ENCODE peak calls at places on chromosomes 1 and 21, in four cellular contexts. U, S, E and H are unnamed samples.
A peak's percentile ranks its signal among the peaks of the same experiment; 100 is the strongest.

GRCh38 chr1:35555601-35556477 is 1.4 kb downstream of the KIAA0319L start:
- DNase-seq in U (no peak), S (peak; percentile 82), E (peak; percentile 89), H (peak; percentile 69)

GRCh38 chr1:15799928-15800835 is 7.3 kb downstream of the UQCRHL start:
- DNase-seq in U (no peak), S (peak; percentile 65), E (peak; percentile 40), H (peak; percentile 86)

GRCh38 chr1:226722901-226723639 is 16.0 kb downstream of the ITPKB start:
- DNase-seq in U (no peak), S (no peak), E (no peak), H (no peak)

GRCh38 chr1:54608561-54609230 is 14.6 kb downstream of the FAM151A start:
- DNase-seq in U (no peak), S (no peak), E (no peak), H (no peak)

GRCh38 chr1:87213126-87213496 is 115.6 kb upstream of the LMO4 start:
- DNase-seq in U (no peak), S (no peak), E (no peak), H (no peak)

GRCh38 chr1:207034208-207034607 is 1.7 kb upstream of the C1orf116 start:
- DNase-seq in U (no peak), S (peak; percentile 26), E (no peak), H (no peak)

GRCh38 chr21:33783580-33783979 is 132.0 kb downstream of the ATP5PO start:
- DNase-seq in U (no peak), S (no peak), E (no peak), H (no peak)

GRCh38 chr1:183757061-183757460 is 47.9 kb upstream of the RGL1 start:
- DNase-seq in U (no peak), S (peak; percentile 87), E (peak; percentile 81), H (peak; percentile 92)

GRCh38 chr1:39500862-39501389 is 9.5 kb downstream of the BMP8A start:
- DNase-seq in U (no peak), S (no peak), E (no peak), H (peak; percentile 22)

GRCh38 chr1:89605692-89606091 is 27.2 kb upstream of the LRRC8C start:
- DNase-seq in U (no peak), S (peak; percentile 88), E (peak; percentile 59), H (peak; percentile 72)

GRCh38 chr21:45490049-45490731 is 52.0 kb downstream of the SLC19A1 start:
- DNase-seq in U (no peak), S (no peak), E (no peak), H (no peak)

GRCh38 chr1:26887125-26887524 is 3.0 kb downstream of the GPN2 start:
- DNase-seq in U (no peak), S (peak; percentile 48), E (peak; percentile 57), H (peak; percentile 53)

GRCh38 chr1:77316966-77317365 is 35.1 kb downstream of the AK5 start:
- DNase-seq in U (no peak), S (no peak), E (no peak), H (peak; percentile 13)

GRCh38 chr21:25898671-25899070 is 163.9 kb downstream of the GABPA start:
- DNase-seq in U (no peak), S (no peak), E (no peak), H (peak; percentile 53)

GRCh38 chr1:23718482-23718881 is 24.8 kb upstream of the ELOA start:
- DNase-seq in U (no peak), S (peak; percentile 62), E (peak; percentile 39), H (peak; percentile 64)

GRCh38 chr1:31522556-31522845 is 53.8 kb upstream of the TINAGL1 start:
- DNase-seq in U (no peak), S (no peak), E (no peak), H (no peak)

GRCh38 chr21:15978158-15978805 is 248.5 kb downstream of the USP25 start:
- DNase-seq in U (no peak), S (no peak), E (peak; percentile 41), H (peak; percentile 18)

GRCh38 chr21:43903451-43904091 is 38.5 kb downstream of the AGPAT3 start:
- DNase-seq in U (no peak), S (no peak), E (no peak), H (no peak)

GRCh38 chr1:180229483-180230415 is at the start of gene LHX4:
- DNase-seq in U (peak; percentile 73), S (peak; percentile 15), E (no peak), H (peak; percentile 38)

GRCh38 chr1:62295921-62296451 is 23.2 kb downstream of the KANK4 start:
- DNase-seq in U (no peak), S (no peak), E (peak; percentile 77), H (peak; percentile 89)

GRCh38 chr1:169107673-169108160 is 1.2 kb downstream of the ATP1B1 start:
- DNase-seq in U (no peak), S (peak; percentile 48), E (peak; percentile 58), H (peak; percentile 57)

GRCh38 chr1:94616503-94616902 is 74.9 kb upstream of the F3 start:
- DNase-seq in U (no peak), S (no peak), E (no peak), H (no peak)

GRCh38 chr1:221709854-221710253 is 32.0 kb downstream of the DUSP10 start:
- DNase-seq in U (no peak), S (no peak), E (no peak), H (no peak)

GRCh38 chr1:61887076-61887867 is 145.0 kb downstream of the PATJ start:
- DNase-seq in U (no peak), S (no peak), E (peak; percentile 8), H (no peak)

GRCh38 chr1:156571261-156571958 is 955 bp downstream of the IQGAP3 start:
- DNase-seq in U (no peak), S (peak; percentile 86), E (peak; percentile 89), H (peak; percentile 92)

GRCh38 chr1:239250353-239251035 is 135.9 kb upstream of the CHRM3 start:
- DNase-seq in U (no peak), S (no peak), E (peak; percentile 51), H (no peak)

GRCh38 chr1:228842094-228842775 is 107.0 kb downstream of the RHOU start:
- DNase-seq in U (no peak), S (peak; percentile 38), E (peak; percentile 90), H (peak; percentile 78)

GRCh38 chr1:157639800-157640199 is 41.9 kb upstream of the FCRL4 start:
- DNase-seq in U (no peak), S (no peak), E (no peak), H (no peak)

GRCh38 chr1:36911631-36912364 is 122.5 kb downstream of the GRIK3 start:
- DNase-seq in U (no peak), S (no peak), E (no peak), H (no peak)

GRCh38 chr1:154799188-154799587 is 70.9 kb downstream of the KCNN3 start:
- DNase-seq in U (no peak), S (no peak), E (no peak), H (no peak)

GRCh38 chr1:207698822-207699483 is 52.9 kb upstream of the CD46 start:
- DNase-seq in U (no peak), S (peak; percentile 64), E (peak; percentile 69), H (peak; percentile 67)

GRCh38 chr1:40783001-40783905 is at the start of gene KCNQ4:
- DNase-seq in U (peak; percentile 81), S (no peak), E (no peak), H (peak; percentile 36)

GRCh38 chr1:9494936-9495758 is 44.1 kb upstream of the SLC25A33 start:
- DNase-seq in U (no peak), S (no peak), E (peak; percentile 27), H (peak; percentile 46)

GRCh38 chr1:65253800-65254319 is 55.5 kb upstream of the DNAJC6 start:
- DNase-seq in U (no peak), S (peak; percentile 18), E (peak; percentile 41), H (peak; percentile 58)

GRCh38 chr21:43588957-43589356 is 70.3 kb downstream of the HSF2BP start:
- DNase-seq in U (no peak), S (no peak), E (no peak), H (no peak)

GRCh38 chr1:51316764-51317120 is 13.6 kb downstream of the TTC39A start:
- DNase-seq in U (no peak), S (no peak), E (no peak), H (no peak)

GRCh38 chr1:91851130-91852010 is 34.6 kb downstream of the TGFBR3 start:
- DNase-seq in U (peak; percentile 94), S (peak; percentile 92), E (peak; percentile 74), H (peak; percentile 86)

GRCh38 chr1:41423511-41424191 is 60.8 kb downstream of the EDN2 start:
- DNase-seq in U (peak; percentile 87), S (no peak), E (no peak), H (no peak)